ENCODE peak calls at places on chromosomes 3 and 15, in eight cellular contexts. T is myocyte; H is brain microvascular endothelial cell; S is astrocyte of the spinal cord; K is SHP77; R is upper lobe of right lung; U is CD8-positive, alpha-beta memory T cell; D is central memory CD4-positive, alpha-beta T cell. X is an unnamed sample.

GRCh38 chr3:62722344-62722743 is 152.9 kb downstream of the CADPS start:
- DNase-seq in R (no peak), S (no peak), D (no peak), H (no peak), U (no peak), T (no peak), K (no peak), X (no peak)

GRCh38 chr3:39760325-39760724 is 49.1 kb upstream of the MYRIP start:
- DNase-seq in S (no peak), R (no peak), D (no peak), K (no peak), H (no peak), U (no peak), T (no peak), X (no peak)

GRCh38 chr3:10370429-10370828 is 49.5 kb upstream of the SEC13 start:
- DNase-seq in H (peak), D (no peak), S (peak), U (no peak), R (no peak), T (peak), K (peak), X (peak)

GRCh38 chr3:31188112-31188511 is 293.7 kb upstream of the GADL1 start:
- DNase-seq in R (no peak), S (no peak), U (no peak), D (no peak), H (no peak), K (no peak), T (no peak), X (no peak)

GRCh38 chr3:168442502-168442901 is 346.8 kb upstream of the GOLIM4 start:
- DNase-seq in D (no peak), T (no peak), R (no peak), K (no peak), H (no peak), S (no peak), U (no peak), X (no peak)

GRCh38 chr15:55589297-55589696 is 1.2 kb upstream of the PYGO1 start:
- DNase-seq in U (no peak), T (no peak), D (no peak), R (no peak), S (no peak), H (no peak), K (no peak), X (no peak)

GRCh38 chr3:124632566-124633140 is 97.6 kb upstream of the UMPS start:
- DNase-seq in K (no peak), T (no peak), H (no peak), D (no peak), U (no peak), S (no peak), R (no peak), X (no peak)

GRCh38 chr3:182567666-182568065 is 225.6 kb upstream of the ATP11B start:
- DNase-seq in K (no peak), T (peak), U (no peak), R (no peak), D (no peak), H (no peak), S (peak), X (no peak)

GRCh38 chr3:152428577-152428976 is 159.8 kb downstream of the MBNL1 start:
- DNase-seq in K (no peak), U (no peak), R (no peak), H (no peak), T (no peak), S (no peak), D (no peak), X (no peak)

GRCh38 chr3:100970537-100970936 is 22.7 kb downstream of the ABI3BP start:
- DNase-seq in S (no peak), R (peak), U (no peak), K (no peak), T (peak), H (no peak), D (no peak), X (no peak)

GRCh38 chr15:82848201-82848993 is 39.0 kb downstream of the WHAMM start:
- DNase-seq in R (no peak), H (no peak), K (no peak), D (no peak), S (no peak), U (no peak), T (no peak), X (no peak)

GRCh38 chr3:170605490-170605889 is 19.6 kb upstream of the SLC7A14 start:
- DNase-seq in H (no peak), R (no peak), K (no peak), S (no peak), D (no peak), T (no peak), U (no peak), X (no peak)

GRCh38 chr15:70249616-70250015 is 151.9 kb upstream of the TLE3 start:
- DNase-seq in U (no peak), R (no peak), T (no peak), D (no peak), K (no peak), S (no peak), H (no peak), X (no peak)

GRCh38 chr15:90838066-90838465 is 30.3 kb upstream of the FURIN start:
- DNase-seq in D (peak), S (no peak), R (no peak), K (no peak), U (peak), H (no peak), T (no peak), X (no peak)

GRCh38 chr3:162597221-162597620 is 1100.6 kb downstream of the OTOL1 start:
- DNase-seq in S (no peak), K (no peak), D (no peak), U (no peak), R (no peak), H (no peak), T (no peak), X (no peak)

GRCh38 chr3:46380471-46381215 is 9.9 kb downstream of the CCR5 start:
- DNase-seq in K (no peak), H (no peak), D (no peak), R (no peak), U (no peak), S (peak), T (peak), X (no peak)

GRCh38 chr15:94335616-94336015 is 104.3 kb downstream of the MCTP2 start:
- DNase-seq in D (no peak), R (no peak), S (no peak), H (no peak), U (no peak), K (no peak), T (no peak), X (no peak)

GRCh38 chr15:48643776-48644497 is 1.6 kb downstream of the FBN1 start:
- DNase-seq in T (peak), K (no peak), D (no peak), R (no peak), S (no peak), H (no peak), U (no peak), X (no peak)

GRCh38 chr3:143263844-143264243 is 144.3 kb downstream of the CHST2 start:
- DNase-seq in H (no peak), U (no peak), K (no peak), D (no peak), R (no peak), S (no peak), T (no peak), X (no peak)

GRCh38 chr3:9124725-9125124 is 124.7 kb downstream of the SRGAP3 start:
- DNase-seq in K (no peak), S (no peak), T (peak), U (no peak), H (no peak), R (no peak), D (no peak), X (no peak)

GRCh38 chr3:107367353-107367752 is 9.9 kb upstream of the CCDC54 start:
- DNase-seq in H (peak), K (no peak), T (peak), R (no peak), U (no peak), S (peak), D (no peak), X (peak)

GRCh38 chr3:183161552-183162345 is 785 bp downstream of the LAMP3 start:
- DNase-seq in K (no peak), T (no peak), S (no peak), H (no peak), R (no peak), U (peak), D (no peak), X (no peak)

GRCh38 chr3:115857518-115858136 is 234.3 kb downstream of the GAP43 start:
- DNase-seq in T (no peak), S (no peak), R (no peak), K (no peak), D (no peak), H (no peak), U (no peak), X (no peak)

GRCh38 chr3:89699229-89699628 is 591.8 kb downstream of the EPHA3 start:
- DNase-seq in R (no peak), K (no peak), U (no peak), D (no peak), H (no peak), T (no peak), S (no peak), X (no peak)

GRCh38 chr3:197460002-197460401 is 95.8 kb downstream of the BDH1 start:
- DNase-seq in S (no peak), U (no peak), K (no peak), D (no peak), H (no peak), R (peak), T (no peak), X (peak)